ENCODE peak calls at places on chromosomes 2 and 18, in four cellular contexts. S, Z, N and R are unnamed samples.
A peak's percentile ranks its signal among the peaks of the same experiment; 100 is the strongest.

GRCh38 chr2:84865181-84865783 is 15.6 kb downstream of the TRABD2A start:
- DNase-seq in S (peak; percentile 34), Z (peak; percentile 62), N (no peak), R (peak; percentile 43)

GRCh38 chr2:105812180-105813044 is 67.7 kb downstream of the NCK2 start:
- DNase-seq in S (peak; percentile 87), Z (no peak), N (no peak), R (peak; percentile 37)

GRCh38 chr2:120661551-120661950 is 74.1 kb upstream of the GLI2 start:
- DNase-seq in S (no peak), Z (no peak), N (peak; percentile 61), R (no peak)

GRCh38 chr2:141555876-141556470 is 574.8 kb downstream of the LRP1B start:
- DNase-seq in S (no peak), Z (no peak), N (no peak), R (no peak)

GRCh38 chr2:17386771-17387170 is 131.5 kb downstream of the RAD51AP2 start:
- DNase-seq in S (no peak), Z (no peak), N (no peak), R (peak; percentile 35)

GRCh38 chr2:50039445-50039844 is 885.1 kb upstream of the FSHR start:
- DNase-seq in S (no peak), Z (no peak), N (no peak), R (no peak)

GRCh38 chr2:24702800-24703199 is 90.4 kb downstream of the PTRHD1 start:
- DNase-seq in S (peak; percentile 92), Z (peak; percentile 13), N (no peak), R (peak; percentile 86)

GRCh38 chr2:160380613-160381012 is 113.0 kb downstream of the RBMS1 start:
- DNase-seq in S (no peak), Z (no peak), N (no peak), R (no peak)

GRCh38 chr2:113930448-113930847 is 40.6 kb downstream of the ACTR3 start:
- DNase-seq in S (peak; percentile 31), Z (no peak), N (no peak), R (no peak)

GRCh38 chr2:217799553-217800432 is 203.0 kb downstream of the TNS1 start:
- DNase-seq in S (no peak), Z (no peak), N (no peak), R (no peak)

GRCh38 chr2:9910699-9911098 is 40.8 kb upstream of the GRHL1 start:
- DNase-seq in S (no peak), Z (no peak), N (no peak), R (no peak)

GRCh38 chr2:184157141-184157540 is 441.2 kb upstream of the ZNF804A start:
- DNase-seq in S (no peak), Z (no peak), N (no peak), R (no peak)

GRCh38 chr2:121405233-121405632 is 120.2 kb upstream of the TFCP2L1 start:
- DNase-seq in S (no peak), Z (no peak), N (no peak), R (no peak)

GRCh38 chr2:150663143-150663542 is 175.7 kb upstream of the RND3 start:
- DNase-seq in S (peak; percentile 75), Z (no peak), N (no peak), R (peak; percentile 95)

GRCh38 chr2:100702444-100703134 is 117.3 kb upstream of the NPAS2 start:
- DNase-seq in S (no peak), Z (no peak), N (no peak), R (no peak)

GRCh38 chr18:76983613-76984051 is 149.0 kb downstream of the MBP start:
- DNase-seq in S (no peak), Z (no peak), N (no peak), R (no peak)

GRCh38 chr2:88870267-88870839 is 178.9 kb downstream of the RPIA start:
- DNase-seq in S (no peak), Z (no peak), N (no peak), R (no peak)

GRCh38 chr2:239394346-239394945 is 6.4 kb downstream of the HDAC4 start:
- DNase-seq in S (no peak), Z (no peak), N (no peak), R (no peak)

GRCh38 chr2:25387479-25388449 is 46.0 kb upstream of the DNMT3A start:
- DNase-seq in S (no peak), Z (no peak), N (no peak), R (no peak)

GRCh38 chr2:120867290-120868231 is 131.9 kb downstream of the GLI2 start:
- DNase-seq in S (peak; percentile 85), Z (no peak), N (peak; percentile 86), R (peak; percentile 61)

GRCh38 chr2:74379851-74380789 is at the start of gene DCTN1:
- DNase-seq in S (peak; percentile 82), Z (no peak), N (peak; percentile 46), R (peak; percentile 54)

GRCh38 chr2:233414273-233414654 is 60.0 kb downstream of the DGKD start:
- DNase-seq in S (no peak), Z (no peak), N (peak; percentile 42), R (peak; percentile 79)

GRCh38 chr2:239897596-239898235 is 127.4 kb downstream of the NDUFA10 start:
- DNase-seq in S (no peak), Z (no peak), N (no peak), R (no peak)

GRCh38 chr2:126886906-126887280 is 11.8 kb upstream of the TEX51 start:
- DNase-seq in S (no peak), Z (no peak), N (no peak), R (no peak)

GRCh38 chr2:235170016-235170415 is 218.2 kb downstream of the SH3BP4 start:
- DNase-seq in S (peak; percentile 79), Z (no peak), N (no peak), R (peak; percentile 74)

GRCh38 chr18:77858331-77858730 is 608.7 kb downstream of the GALR1 start:
- DNase-seq in S (no peak), Z (no peak), N (no peak), R (no peak)

GRCh38 chr2:230441188-230441897 is 25.3 kb downstream of the SP100 start:
- DNase-seq in S (peak; percentile 87), Z (peak; percentile 83), N (no peak), R (peak; percentile 75)

GRCh38 chr2:204544961-204545860 is at the start of gene PARD3B:
- DNase-seq in S (peak; percentile 69), Z (peak; percentile 23), N (peak; percentile 66), R (peak; percentile 65)

GRCh38 chr18:8045160-8045885 is 478.2 kb downstream of the PTPRM start:
- DNase-seq in S (peak; percentile 18), Z (no peak), N (no peak), R (no peak)

GRCh38 chr2:224915126-224915525 is 127.1 kb downstream of the DOCK10 start:
- DNase-seq in S (peak; percentile 12), Z (no peak), N (no peak), R (no peak)

GRCh38 chr2:26674002-26674751 is 18.3 kb upstream of the KCNK3 start:
- DNase-seq in S (no peak), Z (no peak), N (no peak), R (no peak)

GRCh38 chr2:1790996-1791395 is 46.7 kb upstream of the PXDN start:
- DNase-seq in S (no peak), Z (no peak), N (no peak), R (no peak)

GRCh38 chr18:50928551-50928950 is 39.3 kb upstream of the ELAC1 start:
- DNase-seq in S (peak; percentile 48), Z (no peak), N (no peak), R (no peak)

GRCh38 chr2:45283764-45284620 is 274.7 kb upstream of the SIX2 start:
- DNase-seq in S (peak; percentile 91), Z (no peak), N (no peak), R (peak; percentile 91)

GRCh38 chr2:102025016-102025491 is 33.3 kb downstream of the IL1R2 start:
- DNase-seq in S (peak; percentile 92), Z (no peak), N (no peak), R (peak; percentile 49)

GRCh38 chr2:240433973-240434727 is 1.3 kb upstream of the GPC1 start:
- DNase-seq in S (peak; percentile 95), Z (no peak), N (peak; percentile 61), R (peak; percentile 96)

GRCh38 chr2:201158111-201158929 is 24.6 kb upstream of the CASP10 start:
- DNase-seq in S (peak; percentile 79), Z (peak; percentile 69), N (no peak), R (peak; percentile 84)